ENCODE peak calls at places on chromosomes 4 and X, in four cellular contexts. G is upper lobe of right lung, M is GM23338, D is ascending aorta. L is an unnamed sample. For H3K4me1, the result is how much of the 10 kb centered on the place peaks cover.

GRCh38 chr4:124907881-124908280 is 195.3 kb upstream of the ANKRD50 start:
- DNase-seq in G (no peak), M (no peak), D (no peak), L (no peak)

GRCh38 chrX:152895121-152895520 is 2.7 kb upstream of the ZNF185 start:
- DNase-seq in G (no peak), M (no peak), D (no peak), L (no peak)

GRCh38 chrX:110944793-110945466 is 149.3 kb upstream of the CHRDL1 start:
- DNase-seq in G (no peak), M (peak), D (no peak), L (no peak)

GRCh38 chr4:167176723-167177367 is 57.4 kb downstream of the SPOCK3 start:
- DNase-seq in G (no peak), M (no peak), D (no peak), L (no peak)

GRCh38 chrX:3550160-3550765 is 163.2 kb downstream of the PRKX start:
- DNase-seq in G (no peak), M (no peak), D (no peak), L (peak)

GRCh38 chrX:84168574-84168973 is 19.4 kb downstream of the RPS6KA6 start:
- DNase-seq in G (no peak), M (no peak), D (no peak), L (no peak)

GRCh38 chr4:85370400-85371032 is 104.4 kb upstream of the ARHGAP24 start:
- DNase-seq in G (no peak), M (peak), D (no peak), L (peak)

GRCh38 chr4:94256833-94257232 is 49.2 kb downstream of the SMARCAD1 start:
- DNase-seq in G (no peak), M (no peak), D (no peak), L (no peak)

GRCh38 chr4:74738756-74739155 is 55.6 kb downstream of the BTC start:
- DNase-seq in G (no peak), M (no peak), D (no peak), L (no peak)

GRCh38 chrX:153454901-153455550 is 9.2 kb upstream of the TREX2 start:
- DNase-seq in G (no peak), M (no peak), D (no peak), L (no peak)

GRCh38 chr4:81069706-81070331 is 39.3 kb downstream of the BMP3 start:
- DNase-seq in G (no peak), M (peak), D (peak), L (peak)

GRCh38 chr4:79682801-79683217 is 274.8 kb upstream of the GK2 start:
- DNase-seq in G (peak), M (no peak), D (no peak), L (no peak)

GRCh38 chrX:46446727-46447378 is 98.4 kb downstream of the ZNF674 start:
- DNase-seq in G (peak), M (peak), D (peak), L (peak)

GRCh38 chr4:128853741-128854140 is 44.2 kb downstream of the JADE1 start:
- DNase-seq in G (no peak), M (no peak), D (no peak), L (no peak)

GRCh38 chrX:13285693-13286092 is 34.2 kb downstream of the ATXN3L start:
- DNase-seq in G (no peak), M (no peak), D (no peak), L (no peak)

GRCh38 chrX:19869195-19869594 is 18.2 kb downstream of the SH3KBP1 start:
- DNase-seq in G (no peak), M (no peak), D (no peak), L (no peak)
- H3K4me1 ChIP-seq in G (under half), M (under half), D (under half), L (under half)

DNA sequence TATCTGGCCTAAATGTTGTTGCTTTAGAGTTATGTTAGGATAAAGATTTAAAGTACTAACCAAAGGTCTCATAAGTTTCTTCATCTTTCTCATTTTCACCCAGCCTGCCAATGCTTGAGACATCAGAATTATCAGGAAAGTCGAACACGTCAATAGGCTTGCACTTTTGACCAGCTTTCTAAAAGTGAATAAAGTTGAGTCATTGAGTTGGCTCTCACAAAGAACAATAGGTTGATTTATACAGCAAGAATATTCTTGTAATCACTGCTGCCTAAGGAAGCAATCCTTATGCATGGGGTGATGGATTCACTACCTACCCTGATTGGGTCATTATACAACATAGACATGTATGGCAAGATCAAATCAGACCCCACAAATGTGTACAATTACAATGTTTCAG is 5.0 kb downstream of the CENPU start:
- DNase-seq in G (no peak), M (no peak), D (no peak), L (no peak)
- H3K4me1 ChIP-seq in G (under half), M (under half), D (under half), L (under half)

DNA sequence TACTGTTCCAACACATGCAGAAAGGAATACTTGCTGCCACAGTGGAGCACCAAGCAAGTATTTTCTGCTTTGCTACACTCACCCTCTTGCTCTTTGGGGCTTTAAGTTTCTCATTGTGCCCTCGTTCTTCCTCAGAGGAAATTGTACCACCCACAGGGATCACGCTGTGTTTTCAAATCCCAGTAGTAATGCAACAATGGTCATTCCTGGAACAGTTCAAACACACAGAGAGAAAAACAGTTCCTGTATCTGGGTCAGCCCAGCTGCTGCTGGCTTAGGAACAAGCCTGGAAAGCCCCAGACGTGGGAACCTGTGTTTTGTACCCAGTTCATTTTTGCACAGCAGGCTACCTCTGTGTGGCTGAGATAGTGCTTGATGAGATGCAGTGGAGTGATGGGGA is 907.8 kb downstream of the STPG2 start:
- DNase-seq in G (no peak), M (peak), D (no peak), L (no peak)
- H3K4me1 ChIP-seq in G (under half), M (under half), D (under half), L (under half)

GRCh38 chrX:23195097-23195496 is 139.6 kb upstream of the PTCHD1 start:
- DNase-seq in G (no peak), M (no peak), D (no peak), L (no peak)
- H3K4me1 ChIP-seq in G (under half), M (under half), D (under half), L (under half)

GRCh38 chr4:1872918-1873269 is 1.7 kb downstream of the NSD2 start:
- DNase-seq in G (no peak), M (no peak), D (no peak), L (no peak)

GRCh38 chr4:1874207-1874606 is 3.0 kb downstream of the NSD2 start:
- DNase-seq in G (no peak), M (no peak), D (no peak), L (no peak)

GRCh38 chr4:1873291-1873690 is 2.1 kb downstream of the NSD2 start:
- DNase-seq in G (no peak), M (no peak), D (no peak), L (no peak)

GRCh38 chr4:1871471-1872021 is 353 bp downstream of the NSD2 start:
- DNase-seq in G (peak), M (peak), D (no peak), L (peak)

GRCh38 chr4:1873776-1874175 is 2.6 kb downstream of the NSD2 start:
- DNase-seq in G (no peak), M (no peak), D (no peak), L (peak)
- H3K4me1 ChIP-seq in G (under half), M (under half), D (under half), L (under half)

DNA sequence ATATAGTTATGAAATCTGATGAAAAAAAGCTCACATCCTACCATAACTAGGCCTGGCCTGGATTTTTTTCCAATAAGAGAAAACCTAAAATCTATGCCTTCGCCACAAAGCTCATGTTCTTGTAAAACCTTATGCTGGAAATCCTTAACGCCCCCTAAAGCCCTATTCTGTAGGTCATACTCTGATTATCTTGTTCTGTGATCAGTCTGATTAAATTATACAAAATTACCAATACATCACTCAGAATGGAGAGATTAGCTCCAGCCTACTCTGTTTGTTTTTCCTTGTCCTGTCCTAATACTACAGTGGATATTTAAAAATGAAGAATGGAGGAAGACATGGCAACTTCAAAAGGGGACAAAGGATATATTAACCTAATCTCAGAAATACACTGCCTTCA is 7.2 kb downstream of the ZNF827 start:
- DNase-seq in G (no peak), M (no peak), D (no peak), L (no peak)
- H3K4me1 ChIP-seq in G (under half), M (half or more), D (under half), L (under half)

DNA sequence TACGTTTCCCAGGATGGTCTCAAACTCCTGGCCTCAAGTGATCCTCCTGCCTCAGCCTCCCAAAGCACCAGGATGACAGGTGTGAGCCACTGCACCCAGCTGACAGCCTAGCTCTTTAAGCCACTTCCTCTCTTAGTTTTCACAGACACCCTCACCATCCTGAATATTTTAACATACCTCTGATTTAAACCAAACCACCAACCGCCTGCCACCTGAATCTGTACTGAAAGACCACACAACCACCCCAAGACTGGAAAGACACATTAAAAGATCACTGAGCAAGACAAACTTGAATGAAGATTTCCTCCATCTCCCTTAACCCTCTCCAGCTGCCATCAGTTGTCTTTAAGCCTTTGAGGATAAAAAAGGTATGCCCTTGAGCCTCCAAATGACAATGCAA is 110.6 kb downstream of the SH3KBP1 start:
- DNase-seq in G (no peak), M (no peak), D (no peak), L (no peak)
- H3K4me1 ChIP-seq in G (under half), M (under half), D (under half), L (under half)

GRCh38 chr4:158162637-158163036 is 10.2 kb downstream of the GASK1B start:
- DNase-seq in G (no peak), M (no peak), D (no peak), L (no peak)
- H3K4me1 ChIP-seq in G (under half), M (under half), D (under half), L (under half)

DNA sequence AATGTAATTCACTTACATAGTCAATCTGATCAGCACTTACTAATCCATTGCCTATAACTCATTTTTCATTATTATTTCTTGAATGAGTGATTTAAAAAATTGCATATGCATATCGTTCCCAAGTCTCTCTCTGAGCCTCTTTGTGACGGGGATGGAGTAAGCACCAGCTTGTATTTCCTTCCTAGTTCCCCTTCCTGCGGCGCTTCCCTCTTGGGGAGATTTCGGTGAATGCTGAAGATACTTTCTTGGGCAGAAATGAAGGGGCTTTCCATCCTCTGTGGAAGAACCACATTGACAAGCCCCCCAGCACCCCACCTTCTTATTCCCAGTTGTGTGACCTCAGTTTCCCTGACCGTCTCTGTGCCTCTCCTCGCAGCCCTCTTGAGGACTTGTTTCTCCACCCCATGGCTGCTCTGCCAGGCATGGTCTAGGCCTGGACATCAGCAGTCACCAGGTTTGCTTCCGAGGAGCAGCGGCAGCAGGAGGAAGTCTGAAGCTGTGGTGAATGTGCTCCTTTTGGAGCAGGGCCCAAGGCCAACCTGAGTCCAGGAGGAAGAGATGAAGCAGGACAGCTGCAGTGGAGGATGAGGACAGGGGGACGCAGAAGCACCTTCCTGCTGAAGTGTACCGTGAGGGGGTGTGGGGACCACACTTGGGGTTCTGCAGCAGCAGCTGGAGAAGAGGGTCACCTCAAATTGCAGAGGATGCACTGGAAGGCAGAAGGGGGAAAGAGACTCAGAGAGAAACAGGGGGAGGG is 124.9 kb downstream of the IRF2 start:
- DNase-seq in G (no peak), M (no peak), D (no peak), L (peak)
- H3K4me1 ChIP-seq in G (under half), M (under half), D (under half), L (under half)

DNA sequence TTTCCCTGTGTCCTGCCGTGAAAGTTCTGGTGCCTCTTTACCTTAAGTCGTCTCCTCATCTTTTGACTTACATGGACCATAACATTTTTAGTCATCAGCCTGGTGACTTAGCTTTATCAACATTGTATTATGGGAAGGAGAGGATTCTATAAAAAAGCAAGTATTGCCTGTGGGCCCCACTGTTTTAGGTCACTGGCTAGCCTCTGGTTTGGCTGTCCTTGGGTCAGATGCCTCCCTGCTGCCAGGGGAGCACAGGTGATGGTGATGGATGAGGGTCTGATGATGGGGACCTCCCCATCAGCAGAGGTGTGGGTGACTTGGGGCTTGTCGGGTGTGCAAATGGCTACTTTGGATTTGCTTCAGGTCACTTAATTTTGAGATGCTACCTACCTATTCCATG is 51.8 kb downstream of the FAM193A start:
- DNase-seq in G (no peak), M (no peak), D (no peak), L (no peak)
- H3K4me1 ChIP-seq in G (half or more), M (under half), D (under half), L (under half)